ENCODE peak calls at places on chromosomes 2 and 18, in eight cellular contexts. I is COLO829; E is NCI-H1694; O is ELF-1; W is activated effector memory CD4-positive, alpha-beta T cell treated with anti-CD3 and anti-CD28 coated beads, Interleukin-2, amount 50 U/mL, for 16 hours; S is lung microvascular endothelial cell; N is psoas muscle; G is activated CD4-positive, CD25-positive, alpha-beta regulatory T cell. M is an unnamed sample.

GRCh38 chr2:130162968-130163367 is 18.1 kb upstream of the CCDC74B start:
- DNase-seq in I (no peak), E (no peak), O (no peak), W (no peak), S (no peak), N (peak; percentile 31), G (no peak), M (no peak)

GRCh38 chr2:170026361-170026760 is 151.6 kb upstream of the MYO3B start:
- DNase-seq in I (no peak), E (no peak), O (no peak), W (no peak), S (peak; percentile 51), N (no peak), G (no peak), M (no peak)

GRCh38 chr2:81235601-81236000 is 931.0 kb upstream of the LRRTM1 start:
- DNase-seq in I (no peak), E (no peak), O (no peak), W (no peak), S (no peak), N (no peak), G (no peak), M (no peak)

GRCh38 chr18:28922936-28923335 is 746.0 kb upstream of the CDH2 start:
- DNase-seq in I (no peak), E (no peak), O (no peak), W (no peak), S (no peak), N (no peak), G (no peak), M (no peak)

GRCh38 chr2:99984781-99985525 is 157.4 kb downstream of the AFF3 start:
- DNase-seq in I (no peak), E (peak; percentile 86), O (no peak), W (no peak), S (peak; percentile 50), N (no peak), G (no peak), M (no peak)

GRCh38 chr2:162085090-162085891 is 11.3 kb upstream of the DPP4 start:
- DNase-seq in I (peak; percentile 71), E (no peak), O (no peak), W (no peak), S (no peak), N (no peak), G (no peak), M (no peak)

GRCh38 chr2:240167588-240167880 is 27.1 kb upstream of the OTOS start:
- DNase-seq in I (no peak), E (no peak), O (no peak), W (no peak), S (no peak), N (no peak), G (no peak), M (no peak)

GRCh38 chr2:109402180-109402579 is 211.6 kb downstream of the SEPTIN10 start:
- DNase-seq in I (no peak), E (no peak), O (no peak), W (no peak), S (no peak), N (no peak), G (no peak), M (no peak)

GRCh38 chr2:207474871-207475485 is 54.8 kb upstream of the CREB1 start:
- DNase-seq in I (peak; percentile 27), E (peak; percentile 77), O (no peak), W (peak; percentile 66), S (peak; percentile 75), N (no peak), G (no peak), M (peak; percentile 41)

GRCh38 chr18:12036201-12036751 is 55.0 kb downstream of the IMPA2 start:
- DNase-seq in I (no peak), E (no peak), O (no peak), W (no peak), S (no peak), N (no peak), G (no peak), M (no peak)

GRCh38 chr18:21741511-21742322 is 1.1 kb downstream of the MIB1 start:
- DNase-seq in I (no peak), E (no peak), O (peak; percentile 55), W (peak; percentile 76), S (peak; percentile 31), N (peak; percentile 65), G (no peak), M (no peak)

GRCh38 chr2:120656273-120656960 is 79.3 kb upstream of the GLI2 start:
- DNase-seq in I (no peak), E (no peak), O (no peak), W (no peak), S (no peak), N (no peak), G (no peak), M (no peak)

GRCh38 chr2:147989809-147990403 is 30.6 kb downstream of the ORC4 start:
- DNase-seq in I (peak; percentile 76), E (peak; percentile 32), O (no peak), W (no peak), S (peak; percentile 73), N (no peak), G (no peak), M (peak; percentile 44)

GRCh38 chr18:52435301-52435700 is 95.3 kb downstream of the DCC start:
- DNase-seq in I (no peak), E (no peak), O (peak; percentile 2), W (no peak), S (no peak), N (no peak), G (no peak), M (no peak)

GRCh38 chr2:165057308-165057707 is 102.0 kb upstream of the SLC38A11 start:
- DNase-seq in I (no peak), E (no peak), O (no peak), W (no peak), S (no peak), N (no peak), G (no peak), M (no peak)

M was measured in immature natural killer cell.